ENCODE peak calls at places on chromosomes 5 and 9, in seven cellular contexts. O is stimulated activated CD4-positive, alpha-beta T cell treated with anti-CD3 and anti-CD28 coated beads, TNF-alpha, amount 100 ng/mL, for 1 hour; I is activated naive CD8-positive, alpha-beta T cell treated with anti-CD3 and anti-CD28 coated beads, Interleukin-2, amount 50 U/mL, for 16 hours; G is C1 segment of cervical spinal cord; T is astrocyte of the spinal cord; W is naive thymus-derived CD4-positive, alpha-beta T cell; C is A172. V is an unnamed sample.

GRCh38 chr5:4548341-4548740 is 591.8 kb upstream of the ADAMTS16 start:
- DNase-seq in C (no peak), O (no peak), W (no peak), G (no peak), I (no peak), T (no peak), V (no peak)

GRCh38 chr9:95896580-95896979 is 21.1 kb downstream of the ERCC6L2 start:
- DNase-seq in T (no peak), O (no peak), I (no peak), W (no peak), G (no peak), C (no peak), V (no peak)

GRCh38 chr9:69771775-69772418 is 12.1 kb upstream of the PTAR1 start:
- DNase-seq in W (no peak), G (no peak), T (peak; percentile 79), C (peak; percentile 13), I (no peak), O (no peak), V (peak; percentile 45)

GRCh38 chr9:109477269-109478203 is 20.6 kb downstream of the PTPN3 start:
- DNase-seq in I (no peak), W (no peak), O (no peak), C (no peak), T (no peak), G (no peak), V (no peak)

GRCh38 chr5:178232124-178232919 is at the start of gene PHYKPL:
- DNase-seq in I (peak; percentile 24), G (peak; percentile 68), W (peak; percentile 56), T (peak; percentile 69), O (peak; percentile 35), C (peak; percentile 17), V (peak; percentile 76)

GRCh38 chr5:82593481-82593880 is 315.3 kb upstream of the RPS23 start:
- DNase-seq in T (peak; percentile 83), G (no peak), O (no peak), I (no peak), W (no peak), C (no peak), V (no peak)

GRCh38 chr9:129602598-129603415 is 18.1 kb downstream of the C9orf50 start:
- DNase-seq in I (no peak), C (no peak), G (no peak), T (no peak), O (no peak), W (no peak), V (no peak)

GRCh38 chr9:70438341-70438924 is 24.0 kb upstream of the KLF9 start:
- DNase-seq in T (peak; percentile 86), I (no peak), G (no peak), O (no peak), C (peak; percentile 90), W (no peak), V (peak; percentile 73)

GRCh38 chr9:19456996-19457693 is 48.3 kb downstream of the ACER2 start:
- DNase-seq in I (no peak), C (peak; percentile 81), G (peak; percentile 37), T (peak; percentile 79), O (peak; percentile 44), W (peak; percentile 18), V (peak; percentile 75)

GRCh38 chr9:120117081-120117480 is 462.9 kb downstream of the CDK5RAP2 start:
- DNase-seq in W (no peak), T (no peak), C (no peak), I (no peak), O (no peak), G (no peak), V (no peak)

GRCh38 chr5:121668635-121669034 is 183.0 kb upstream of the FTMT start:
- DNase-seq in C (peak; percentile 88), G (no peak), W (no peak), T (peak; percentile 85), I (no peak), O (no peak), V (peak; percentile 18)

GRCh38 chr5:129903466-129904101 is 681 bp upstream of the CHSY3 start:
- DNase-seq in G (peak; percentile 48), I (no peak), O (no peak), C (no peak), W (no peak), T (no peak), V (no peak)

GRCh38 chr5:138504799-138505198 is 38.2 kb downstream of the ETF1 start:
- DNase-seq in I (no peak), T (no peak), C (peak; percentile 18), O (no peak), W (no peak), G (peak; percentile 9), V (no peak)

GRCh38 chr5:139177809-139178581 is 20.2 kb downstream of the SIL1 start:
- DNase-seq in W (no peak), G (peak; percentile 38), O (no peak), C (no peak), I (no peak), T (no peak), V (no peak)

GRCh38 chr5:80231243-80231642 is 24.6 kb downstream of the SERINC5 start:
- DNase-seq in W (no peak), O (no peak), G (no peak), I (no peak), C (peak; percentile 89), T (peak; percentile 85), V (peak; percentile 85)

GRCh38 chr9:94599102-94599501 is 5.5 kb upstream of the FBP2 start:
- DNase-seq in W (no peak), I (no peak), O (no peak), G (no peak), C (no peak), T (no peak), V (no peak)

GRCh38 chr5:90878081-90878480 is 319.5 kb downstream of the ADGRV1 start:
- DNase-seq in G (no peak), O (no peak), W (no peak), I (no peak), C (no peak), T (no peak), V (no peak)

GRCh38 chr9:115466784-115467183 is 348.8 kb upstream of the TNC start:
- DNase-seq in O (no peak), T (no peak), W (no peak), C (no peak), G (no peak), I (no peak), V (no peak)

GRCh38 chr9:21830589-21830988 is 28.2 kb downstream of the MTAP start:
- DNase-seq in C (no peak), O (no peak), W (no peak), I (no peak), T (peak; percentile 44), G (no peak), V (no peak)

GRCh38 chr9:116403171-116403570 is 249.6 kb downstream of the PAPPA start:
- DNase-seq in C (no peak), T (no peak), O (no peak), I (no peak), G (no peak), W (no peak), V (no peak)

GRCh38 chr5:139646912-139647391 is 1.2 kb upstream of the CXXC5 start:
- DNase-seq in C (no peak), G (no peak), O (no peak), W (no peak), I (no peak), T (no peak), V (no peak)

GRCh38 chr5:176771102-176771845 is 39.1 kb upstream of the UNC5A start:
- DNase-seq in G (no peak), W (no peak), O (no peak), I (no peak), T (no peak), C (no peak), V (no peak)

GRCh38 chr9:112783551-112783954 is 33.0 kb downstream of the SNX30 start:
- DNase-seq in T (no peak), O (no peak), W (no peak), C (no peak), I (no peak), G (no peak), V (no peak)

GRCh38 chr9:113345693-113346092 is 3.6 kb upstream of the BSPRY start:
- DNase-seq in G (no peak), C (no peak), W (no peak), O (no peak), I (no peak), T (no peak), V (no peak)

GRCh38 chr5:82355921-82356454 is 77.8 kb upstream of the RPS23 start:
- DNase-seq in O (no peak), I (no peak), C (no peak), T (no peak), W (no peak), G (no peak), V (no peak)

GRCh38 chr5:24065786-24066185 is 558.4 kb downstream of the PRDM9 start:
- DNase-seq in C (no peak), W (no peak), T (no peak), I (no peak), O (no peak), G (no peak), V (no peak)

GRCh38 chr5:168656633-168657032 is 77.5 kb upstream of the PANK3 start:
- DNase-seq in T (no peak), I (no peak), C (no peak), O (no peak), W (no peak), G (no peak), V (no peak)

GRCh38 chr5:34703767-34704324 is 47.7 kb downstream of the RAI14 start:
- DNase-seq in W (no peak), I (no peak), T (no peak), C (no peak), O (no peak), G (no peak), V (no peak)